ENCODE peak calls at places on chromosomes 11 and 22, in six cellular contexts. One of them, this sample, is unnamed.

GRCh38 chr22:48072777-48073176 is 1310.3 kb downstream of the TBC1D22A start:
- DNase-seq in epithelial cell of esophagus: no peak
- DNase-seq in CD8-positive, alpha-beta T cell: no peak
- DNase-seq in cardiac muscle cell: no peak
- DNase-seq in fibroblast of pulmonary artery: no peak
- DNase-seq in WERI-Rb-1: no peak
- DNase-seq in this sample: no peak

GRCh38 chr11:15493066-15493465 is 378.3 kb downstream of the INSC start:
- DNase-seq in epithelial cell of esophagus: no peak
- DNase-seq in CD8-positive, alpha-beta T cell: no peak
- DNase-seq in fibroblast of pulmonary artery: no peak
- DNase-seq in WERI-Rb-1: no peak
- DNase-seq in cardiac muscle cell: peak; percentile 6
- DNase-seq in this sample: no peak

GRCh38 chr11:113470233-113470632 is 5.0 kb downstream of the DRD2 start:
- DNase-seq in epithelial cell of esophagus: no peak
- DNase-seq in cardiac muscle cell: no peak
- DNase-seq in CD8-positive, alpha-beta T cell: no peak
- DNase-seq in WERI-Rb-1: peak; percentile 66
- DNase-seq in fibroblast of pulmonary artery: no peak
- DNase-seq in this sample: no peak

GRCh38 chr11:106461148-106461547 is 383.7 kb downstream of the AASDHPPT start:
- DNase-seq in CD8-positive, alpha-beta T cell: no peak
- DNase-seq in WERI-Rb-1: no peak
- DNase-seq in cardiac muscle cell: no peak
- DNase-seq in epithelial cell of esophagus: no peak
- DNase-seq in fibroblast of pulmonary artery: no peak
- DNase-seq in this sample: no peak

GRCh38 chr22:19478466-19479357 is at the start of gene UFD1:
- DNase-seq in CD8-positive, alpha-beta T cell: peak; percentile 61
- DNase-seq in epithelial cell of esophagus: peak; percentile 84
- DNase-seq in cardiac muscle cell: peak; percentile 92
- DNase-seq in fibroblast of pulmonary artery: peak; percentile 87
- DNase-seq in WERI-Rb-1: peak; percentile 86
- DNase-seq in this sample: peak; percentile 91

GRCh38 chr11:59267738-59268475 is 55.2 kb upstream of the MPEG1 start:
- DNase-seq in fibroblast of pulmonary artery: no peak
- DNase-seq in WERI-Rb-1: no peak
- DNase-seq in epithelial cell of esophagus: peak; percentile 82
- DNase-seq in CD8-positive, alpha-beta T cell: no peak
- DNase-seq in cardiac muscle cell: no peak
- DNase-seq in this sample: no peak

GRCh38 chr11:110857885-110858555 is 145.8 kb upstream of the ARHGAP20 start:
- DNase-seq in CD8-positive, alpha-beta T cell: no peak
- DNase-seq in cardiac muscle cell: peak; percentile 38
- DNase-seq in fibroblast of pulmonary artery: peak; percentile 25
- DNase-seq in epithelial cell of esophagus: no peak
- DNase-seq in WERI-Rb-1: no peak
- DNase-seq in this sample: no peak

GRCh38 chr11:19919050-19919561 is 206.5 kb downstream of the NAV2 start:
- DNase-seq in WERI-Rb-1: no peak
- DNase-seq in cardiac muscle cell: peak; percentile 93
- DNase-seq in fibroblast of pulmonary artery: peak; percentile 95
- DNase-seq in epithelial cell of esophagus: peak; percentile 86
- DNase-seq in CD8-positive, alpha-beta T cell: no peak
- DNase-seq in this sample: no peak

GRCh38 chr11:79439430-79439892 is 1.4 kb downstream of the TENM4 start:
- DNase-seq in CD8-positive, alpha-beta T cell: no peak
- DNase-seq in epithelial cell of esophagus: peak; percentile 30
- DNase-seq in cardiac muscle cell: peak; percentile 8
- DNase-seq in WERI-Rb-1: no peak
- DNase-seq in fibroblast of pulmonary artery: no peak
- DNase-seq in this sample: peak; percentile 6

GRCh38 chr11:79440451-79441158 is at the start of gene TENM4:
- DNase-seq in epithelial cell of esophagus: peak; percentile 82
- DNase-seq in WERI-Rb-1: peak; percentile 33
- DNase-seq in cardiac muscle cell: peak; percentile 73
- DNase-seq in fibroblast of pulmonary artery: peak; percentile 67
- DNase-seq in CD8-positive, alpha-beta T cell: no peak
- DNase-seq in this sample: peak; percentile 52

GRCh38 chr11:79438631-79439429 is 2.0 kb downstream of the TENM4 start:
- DNase-seq in WERI-Rb-1: no peak
- DNase-seq in epithelial cell of esophagus: peak; percentile 68
- DNase-seq in CD8-positive, alpha-beta T cell: no peak
- DNase-seq in fibroblast of pulmonary artery: no peak
- DNase-seq in cardiac muscle cell: peak; percentile 16
- DNase-seq in this sample: peak; percentile 25

GRCh38 chr11:79439893-79440450 is 858 bp downstream of the TENM4 start:
- DNase-seq in CD8-positive, alpha-beta T cell: no peak
- DNase-seq in WERI-Rb-1: no peak
- DNase-seq in epithelial cell of esophagus: peak; percentile 42
- DNase-seq in cardiac muscle cell: no peak
- DNase-seq in fibroblast of pulmonary artery: no peak
- DNase-seq in this sample: peak; percentile 18

GRCh38 chr11:79441159-79441875 is 487 bp upstream of the TENM4 start:
- DNase-seq in cardiac muscle cell: no peak
- DNase-seq in fibroblast of pulmonary artery: no peak
- DNase-seq in CD8-positive, alpha-beta T cell: no peak
- DNase-seq in epithelial cell of esophagus: no peak
- DNase-seq in WERI-Rb-1: no peak
- DNase-seq in this sample: peak; percentile 1
- H3K4me3 ChIP-seq in cardiac muscle cell: peak overlapping the region; percentile 59
- H3K4me3 ChIP-seq in fibroblast of pulmonary artery: peak overlapping the region; percentile 51
- H3K4me3 ChIP-seq in CD8-positive, alpha-beta T cell: no peak overlapping the region
- H3K4me3 ChIP-seq in epithelial cell of esophagus: peak overlapping the region; percentile 64
- H3K4me3 ChIP-seq in WERI-Rb-1: no peak overlapping the region
- H3K4me3 ChIP-seq in this sample: no peak overlapping the region

DNA sequence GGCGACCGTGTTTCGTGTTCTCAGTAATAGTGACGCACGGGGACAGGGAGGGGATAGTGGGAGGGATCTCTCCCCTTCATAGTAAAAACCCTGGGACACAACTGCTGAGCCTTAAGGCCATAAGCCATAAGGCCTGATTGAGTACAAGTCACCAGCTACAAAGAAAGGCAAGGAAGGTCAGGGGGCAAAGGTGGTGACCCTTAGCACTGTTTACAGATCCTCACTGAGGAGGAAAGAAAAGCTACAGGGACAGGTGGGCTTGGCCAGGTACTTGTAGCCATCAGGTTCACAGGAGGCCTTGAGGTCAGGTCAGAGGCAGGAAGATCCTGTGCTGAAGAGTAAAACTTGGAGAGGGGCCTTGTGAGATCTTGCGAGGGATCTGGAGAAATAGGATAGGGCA is 15.1 kb upstream of the AMPD3 start:
- DNase-seq in CD8-positive, alpha-beta T cell: no peak
- DNase-seq in WERI-Rb-1: no peak
- DNase-seq in epithelial cell of esophagus: no peak
- DNase-seq in fibroblast of pulmonary artery: no peak
- DNase-seq in cardiac muscle cell: no peak
- DNase-seq in this sample: no peak
- TF ChIP-seq CTCF in CD8-positive, alpha-beta T cell: no peak
- TF ChIP-seq CTCF in WERI-Rb-1: no peak
- TF ChIP-seq CTCF in epithelial cell of esophagus: no peak
- TF ChIP-seq CTCF in fibroblast of pulmonary artery: no peak
- TF ChIP-seq CTCF in cardiac muscle cell: no peak
- TF ChIP-seq CTCF in this sample: no peak

DNA sequence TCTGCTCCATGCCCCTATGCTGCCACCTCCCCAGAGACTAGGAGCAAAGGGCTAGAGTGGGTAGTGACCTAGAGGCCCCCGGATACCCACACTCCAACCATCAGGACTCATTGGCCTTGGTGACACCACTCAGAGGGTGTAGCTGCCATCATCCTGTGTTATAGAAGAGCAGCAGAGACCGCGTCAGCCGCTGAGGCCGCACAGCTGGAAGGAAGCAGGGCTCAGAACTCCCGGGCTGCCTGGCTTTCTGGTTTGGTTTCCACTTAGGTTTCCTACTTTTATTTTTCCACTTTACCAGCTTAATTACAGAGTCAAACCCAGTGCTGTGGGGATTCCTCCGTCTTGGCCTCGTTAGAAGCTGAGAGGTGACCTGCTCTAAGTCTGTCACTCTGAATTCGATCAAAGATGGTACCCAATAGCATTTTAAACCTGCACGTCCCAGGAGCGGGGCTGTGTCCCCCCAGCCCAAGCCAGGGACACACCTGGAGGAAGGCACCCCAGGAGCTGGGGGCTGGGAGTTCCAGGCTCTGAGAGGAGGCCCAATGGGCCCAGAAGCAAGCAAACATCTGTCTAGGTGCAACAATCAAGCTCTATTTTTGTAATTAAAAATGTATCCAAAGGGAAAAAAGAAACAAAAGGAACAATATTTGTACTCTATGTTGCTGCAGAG is 2.1 kb upstream of the CDKN1C start:
- DNase-seq in fibroblast of pulmonary artery: no peak
- DNase-seq in CD8-positive, alpha-beta T cell: no peak
- DNase-seq in WERI-Rb-1: no peak
- DNase-seq in cardiac muscle cell: no peak
- DNase-seq in epithelial cell of esophagus: no peak
- DNase-seq in this sample: no peak
- H3K4me3 ChIP-seq in fibroblast of pulmonary artery: no peak overlapping the region
- H3K4me3 ChIP-seq in CD8-positive, alpha-beta T cell: no peak overlapping the region
- H3K4me3 ChIP-seq in WERI-Rb-1: no peak overlapping the region
- H3K4me3 ChIP-seq in cardiac muscle cell: no peak overlapping the region
- H3K4me3 ChIP-seq in epithelial cell of esophagus: no peak overlapping the region
- H3K4me3 ChIP-seq in this sample: no peak overlapping the region

DNA sequence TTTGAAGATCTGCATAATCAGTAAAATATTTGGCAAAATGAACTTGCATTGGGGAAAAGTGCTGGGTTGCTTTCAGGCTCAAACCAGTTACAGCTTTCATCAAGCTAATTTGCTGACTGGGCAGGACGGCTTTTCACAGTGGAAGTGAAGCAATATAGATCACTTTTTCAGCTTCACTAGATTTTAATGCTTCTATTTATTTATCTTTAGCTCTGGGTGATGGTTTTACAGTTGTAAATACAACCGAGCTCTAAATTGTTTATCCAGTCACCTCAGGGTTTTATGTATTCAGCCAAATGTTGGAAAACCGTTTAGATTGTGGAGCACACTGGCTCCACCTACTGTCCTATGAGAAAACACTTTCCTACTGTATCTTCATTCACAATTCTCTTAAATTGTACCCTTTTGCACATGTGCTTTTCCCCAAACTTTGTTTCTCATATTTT is 58.2 kb downstream of the ACER3 start:
- DNase-seq in epithelial cell of esophagus: peak; percentile 68
- DNase-seq in cardiac muscle cell: peak; percentile 78
- DNase-seq in fibroblast of pulmonary artery: peak; percentile 78
- DNase-seq in CD8-positive, alpha-beta T cell: no peak
- DNase-seq in WERI-Rb-1: no peak
- DNase-seq in this sample: peak; percentile 9
- TF ChIP-seq CTCF in epithelial cell of esophagus: peak; percentile 84
- TF ChIP-seq CTCF in cardiac muscle cell: peak; percentile 77
- TF ChIP-seq CTCF in fibroblast of pulmonary artery: peak; percentile 84
- TF ChIP-seq CTCF in CD8-positive, alpha-beta T cell: peak; percentile 53
- TF ChIP-seq CTCF in WERI-Rb-1: peak; percentile 59
- TF ChIP-seq CTCF in this sample: peak; percentile 75

DNA sequence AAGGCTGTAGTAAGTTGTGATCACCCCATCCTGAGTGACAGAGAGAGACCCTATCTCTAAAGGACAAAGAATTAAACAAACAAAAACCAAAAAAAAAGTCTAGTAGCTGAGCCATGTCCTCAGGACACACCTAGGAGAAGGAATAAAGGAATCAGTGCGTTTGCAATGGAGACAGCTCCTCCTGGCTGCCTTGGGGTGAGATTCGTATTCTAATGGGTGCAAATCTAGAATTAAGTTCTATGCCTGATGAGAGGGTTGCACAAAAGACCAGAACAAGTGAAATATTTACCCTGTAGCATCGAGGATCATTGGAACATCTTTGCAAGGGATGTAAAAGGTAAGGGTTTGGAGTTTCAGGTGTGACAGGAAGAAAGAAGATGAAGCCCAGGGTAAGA is 70.3 kb upstream of the BMAL1 start:
- DNase-seq in cardiac muscle cell: no peak
- DNase-seq in epithelial cell of esophagus: peak; percentile 45
- DNase-seq in WERI-Rb-1: no peak
- DNase-seq in fibroblast of pulmonary artery: no peak
- DNase-seq in CD8-positive, alpha-beta T cell: no peak
- DNase-seq in this sample: no peak
- H3K4me3 ChIP-seq in cardiac muscle cell: no peak overlapping the region
- H3K4me3 ChIP-seq in epithelial cell of esophagus: no peak overlapping the region
- H3K4me3 ChIP-seq in WERI-Rb-1: no peak overlapping the region
- H3K4me3 ChIP-seq in fibroblast of pulmonary artery: no peak overlapping the region
- H3K4me3 ChIP-seq in CD8-positive, alpha-beta T cell: no peak overlapping the region
- H3K4me3 ChIP-seq in this sample: no peak overlapping the region

DNA sequence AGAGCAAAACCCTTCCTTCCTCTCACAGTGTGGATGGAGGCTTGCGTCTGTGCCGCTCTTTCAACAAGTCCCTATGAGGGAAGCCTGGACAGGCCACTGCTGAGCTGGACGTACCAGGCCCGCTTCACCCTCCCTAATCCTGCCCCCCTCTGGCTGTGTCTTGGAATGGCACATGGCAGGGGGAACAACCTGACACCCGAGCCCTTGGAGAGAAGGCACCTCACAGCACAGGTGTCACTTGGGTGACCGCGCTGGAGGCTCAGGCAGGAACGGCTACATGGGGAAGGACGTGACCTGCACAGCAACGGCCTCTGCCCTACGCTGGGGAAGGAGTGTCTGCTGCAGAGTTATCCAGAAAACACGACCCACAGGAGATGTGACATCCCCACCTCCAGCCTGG is 11.0 kb downstream of the CARS1 start:
- DNase-seq in cardiac muscle cell: no peak
- DNase-seq in CD8-positive, alpha-beta T cell: no peak
- DNase-seq in WERI-Rb-1: peak; percentile 51
- DNase-seq in epithelial cell of esophagus: no peak
- DNase-seq in fibroblast of pulmonary artery: no peak
- DNase-seq in this sample: no peak
- TF ChIP-seq CTCF in cardiac muscle cell: peak; percentile 19
- TF ChIP-seq CTCF in CD8-positive, alpha-beta T cell: no peak
- TF ChIP-seq CTCF in WERI-Rb-1: peak; percentile 56
- TF ChIP-seq CTCF in epithelial cell of esophagus: peak; percentile 20
- TF ChIP-seq CTCF in fibroblast of pulmonary artery: peak; percentile 22
- TF ChIP-seq CTCF in this sample: peak; percentile 10

DNA sequence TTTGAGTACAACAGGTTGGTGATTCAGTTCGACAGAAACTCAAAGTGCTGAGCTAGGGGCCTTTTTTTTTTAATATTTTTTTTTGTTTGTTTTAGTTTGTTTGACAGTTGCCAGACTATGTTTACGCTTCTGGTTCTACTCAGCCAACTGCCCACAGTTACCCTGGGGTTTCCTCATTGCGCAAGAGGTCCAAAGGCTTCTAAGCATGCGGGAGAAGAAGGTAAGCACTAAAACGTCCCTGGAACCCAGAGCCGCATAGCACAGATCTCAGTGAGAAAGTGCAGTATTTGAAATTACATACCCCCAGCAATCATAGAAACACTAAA is 649 bp downstream of the PRRG4 start:
- DNase-seq in fibroblast of pulmonary artery: peak; percentile 10
- DNase-seq in CD8-positive, alpha-beta T cell: no peak
- DNase-seq in WERI-Rb-1: no peak
- DNase-seq in epithelial cell of esophagus: peak; percentile 78
- DNase-seq in cardiac muscle cell: peak; percentile 36
- DNase-seq in this sample: no peak
- H3K4me3 ChIP-seq in fibroblast of pulmonary artery: peak overlapping the region; percentile 61
- H3K4me3 ChIP-seq in CD8-positive, alpha-beta T cell: no peak overlapping the region
- H3K4me3 ChIP-seq in WERI-Rb-1: no peak overlapping the region
- H3K4me3 ChIP-seq in epithelial cell of esophagus: peak overlapping the region; percentile 89
- H3K4me3 ChIP-seq in cardiac muscle cell: peak overlapping the region; percentile 33
- H3K4me3 ChIP-seq in this sample: peak overlapping the region; percentile 70